ENCODE peak calls at places on chromosomes 1 and 21, in five cellular contexts. F is K562, S is H1, Y is HepG2, P is GM12878. N is an unnamed sample.

GRCh38 chr1:232524056-232524455 is 105.9 kb downstream of the SIPA1L2 start:
- DNase-seq in F (no peak), S (no peak), Y (no peak), P (no peak), N (no peak)

GRCh38 chr1:155261401-155261887 is 716 bp downstream of the SCAMP3 start:
- DNase-seq in F (no peak), S (no peak), Y (no peak), P (no peak), N (no peak)

GRCh38 chr21:32653326-32653901 is 41.2 kb upstream of the CFAP298 start:
- DNase-seq in F (peak; percentile 54), S (no peak), Y (peak; percentile 37), P (no peak), N (peak; percentile 15)

GRCh38 chr1:118963456-118964430 is 24.4 kb downstream of the TBX15 start:
- DNase-seq in F (no peak), S (no peak), Y (peak; percentile 99), P (no peak), N (peak; percentile 35)

GRCh38 chr1:63330331-63330916 is 8.1 kb downstream of the FOXD3 start:
- DNase-seq in F (no peak), S (peak; percentile 82), Y (no peak), P (no peak), N (no peak)

GRCh38 chr1:10903421-10903820 is 107.0 kb upstream of the CASZ1 start:
- DNase-seq in F (no peak), S (no peak), Y (no peak), P (no peak), N (no peak)

GRCh38 chr1:172429324-172430127 is 9.0 kb downstream of the C1orf105 start:
- DNase-seq in F (peak; percentile 45), S (no peak), Y (peak; percentile 63), P (peak; percentile 34), N (peak; percentile 63)

GRCh38 chr1:85149805-85150204 is 51.0 kb downstream of the SYDE2 start:
- DNase-seq in F (no peak), S (no peak), Y (no peak), P (no peak), N (no peak)

GRCh38 chr1:201850053-201850397 is 21.1 kb downstream of the IPO9 start:
- DNase-seq in F (no peak), S (no peak), Y (no peak), P (no peak), N (no peak)

GRCh38 chr1:204337047-204337446 is 22.7 kb downstream of the PLEKHA6 start:
- DNase-seq in F (no peak), S (no peak), Y (no peak), P (no peak), N (no peak)

GRCh38 chr1:176949033-176949662 is 215.4 kb downstream of the ASTN1 start:
- DNase-seq in F (peak; percentile 85), S (peak; percentile 80), Y (peak; percentile 71), P (no peak), N (peak; percentile 63)

GRCh38 chr1:931380-932177 is 7.9 kb downstream of the SAMD11 start:
- DNase-seq in F (no peak), S (no peak), Y (no peak), P (no peak), N (no peak)

GRCh38 chr1:54493608-54494007 is 54.4 kb upstream of the ACOT11 start:
- DNase-seq in F (no peak), S (no peak), Y (no peak), P (no peak), N (no peak)

GRCh38 chr1:230766318-230766717 is 19.1 kb downstream of the CAPN9 start:
- DNase-seq in F (no peak), S (no peak), Y (no peak), P (no peak), N (no peak)

GRCh38 chr1:226654046-226654445 is 85.0 kb downstream of the ITPKB start:
- DNase-seq in F (no peak), S (peak; percentile 49), Y (peak; percentile 17), P (no peak), N (no peak)

GRCh38 chr1:160646711-160647328 is at the start of gene SLAMF1:
- DNase-seq in F (no peak), S (no peak), Y (no peak), P (peak; percentile 95), N (no peak)

GRCh38 chr1:43732132-43732531 is 24.8 kb downstream of the ST3GAL3 start:
- DNase-seq in F (peak; percentile 51), S (no peak), Y (no peak), P (no peak), N (no peak)

GRCh38 chr1:53636621-53637171 is 102.3 kb downstream of the GLIS1 start:
- DNase-seq in F (no peak), S (no peak), Y (no peak), P (no peak), N (no peak)

GRCh38 chr21:40466893-40467483 is 380.0 kb downstream of the DSCAM start:
- DNase-seq in F (no peak), S (no peak), Y (no peak), P (no peak), N (no peak)

GRCh38 chr21:15064576-15065380 is at the start of gene NRIP1:
- DNase-seq in F (peak; percentile 80), S (no peak), Y (peak; percentile 78), P (no peak), N (no peak)

GRCh38 chr1:82920418-82921248 is 1078.3 kb downstream of the TTLL7 start:
- DNase-seq in F (no peak), S (no peak), Y (no peak), P (no peak), N (no peak)

GRCh38 chr1:33050221-33051076 is 13.8 kb upstream of the AK2 start:
- DNase-seq in F (no peak), S (no peak), Y (peak; percentile 60), P (no peak), N (peak; percentile 72)

GRCh38 chr1:46532498-46533178 is 18.8 kb downstream of the KNCN start:
- DNase-seq in F (peak; percentile 93), S (no peak), Y (no peak), P (no peak), N (no peak)

GRCh38 chr1:43272576-43273571 is 3.1 kb downstream of the TMEM125 start:
- DNase-seq in F (no peak), S (no peak), Y (no peak), P (no peak), N (no peak)

GRCh38 chr1:172906778-172907592 is 143.8 kb downstream of the TNFSF18 start:
- DNase-seq in F (peak; percentile 33), S (no peak), Y (no peak), P (no peak), N (peak; percentile 73)

GRCh38 chr1:156062189-156062588 is 1.2 kb downstream of the RAB25 start:
- DNase-seq in F (no peak), S (no peak), Y (no peak), P (no peak), N (no peak)

GRCh38 chr1:212618466-212619210 is 10.1 kb downstream of the ATF3 start:
- DNase-seq in F (no peak), S (no peak), Y (no peak), P (no peak), N (no peak)

GRCh38 chr1:172742599-172743500 is 83.9 kb downstream of the FASLG start:
- DNase-seq in F (peak; percentile 51), S (no peak), Y (peak; percentile 21), P (no peak), N (peak; percentile 49)

GRCh38 chr1:117562581-117563491 is 43.0 kb upstream of the TENT5C start:
- DNase-seq in F (no peak), S (no peak), Y (no peak), P (no peak), N (no peak)

GRCh38 chr1:184648160-184648855 is 106.3 kb downstream of the EDEM3 start:
- DNase-seq in F (no peak), S (no peak), Y (no peak), P (no peak), N (no peak)

GRCh38 chr1:164804366-164804765 is 245.4 kb downstream of the PBX1 start:
- DNase-seq in F (no peak), S (no peak), Y (no peak), P (no peak), N (no peak)

DNA sequence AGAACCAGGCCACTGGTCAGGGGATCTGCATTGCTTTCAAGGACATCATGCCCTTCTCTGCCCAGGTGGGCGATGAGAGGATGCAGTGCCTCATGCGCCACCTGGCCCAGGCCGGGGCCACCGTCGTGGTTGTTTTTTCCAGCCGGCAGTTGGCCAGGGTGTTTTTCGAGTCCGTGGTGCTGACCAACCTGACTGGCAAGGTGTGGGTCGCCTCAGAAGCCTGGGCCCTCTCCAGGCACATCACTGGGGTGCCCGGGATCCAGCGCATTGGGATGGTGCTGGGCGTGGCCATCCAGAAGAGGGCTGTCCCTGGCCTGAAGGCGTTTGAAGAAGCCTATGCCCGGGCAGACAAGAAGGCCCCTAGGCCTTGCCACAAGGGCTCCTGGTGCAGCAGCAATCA is 5.0 kb upstream of the ZBTB48 start:
- DNase-seq in F (no peak), S (no peak), Y (no peak), P (no peak), N (no peak)
- H2AFZ ChIP-seq in F (no peak overlapping the region), S (no peak overlapping the region), Y (no peak overlapping the region), P (no peak overlapping the region), N (no peak overlapping the region)

GRCh38 chr1:89539135-89539534 is 14.5 kb downstream of the LRRC8B start:
- DNase-seq in F (no peak), S (no peak), Y (no peak), P (no peak), N (no peak)

GRCh38 chr1:89535537-89535936 is 10.9 kb downstream of the LRRC8B start:
- DNase-seq in F (no peak), S (no peak), Y (no peak), P (no peak), N (no peak)

GRCh38 chr1:89536555-89537393 is 12.1 kb downstream of the LRRC8B start:
- DNase-seq in F (no peak), S (no peak), Y (no peak), P (no peak), N (no peak)

GRCh38 chr1:89540406-89540970 is 15.9 kb downstream of the LRRC8B start:
- DNase-seq in F (no peak), S (no peak), Y (no peak), P (no peak), N (no peak)

GRCh38 chr1:89538361-89538760 is 13.7 kb downstream of the LRRC8B start:
- DNase-seq in F (no peak), S (no peak), Y (no peak), P (no peak), N (no peak)
- TF ChIP-seq SRF in F (no peak), S (no peak), Y (no peak), P (no peak), N (no peak)

GRCh38 chr1:167190747-167191237 is 29.9 kb upstream of the POU2F1 start:
- DNase-seq in F (no peak), S (no peak), Y (no peak), P (no peak), N (no peak)
- H2AFZ ChIP-seq in F (peak overlapping the region; percentile 66), S (no peak overlapping the region), Y (no peak overlapping the region), P (no peak overlapping the region), N (no peak overlapping the region)

GRCh38 chr1:246034630-246035029 is 472.4 kb downstream of the SMYD3 start:
- DNase-seq in F (no peak), S (no peak), Y (no peak), P (no peak), N (no peak)

GRCh38 chr1:246035060-246035531 is 472.0 kb downstream of the SMYD3 start:
- DNase-seq in F (no peak), S (no peak), Y (no peak), P (no peak), N (no peak)

GRCh38 chr1:246032984-246033383 is 474.1 kb downstream of the SMYD3 start:
- DNase-seq in F (no peak), S (no peak), Y (no peak), P (no peak), N (no peak)

GRCh38 chr1:246037832-246038231 is 469.2 kb downstream of the SMYD3 start:
- DNase-seq in F (no peak), S (no peak), Y (no peak), P (no peak), N (no peak)

GRCh38 chr1:246036175-246036574 is 470.9 kb downstream of the SMYD3 start:
- DNase-seq in F (no peak), S (no peak), Y (no peak), P (no peak), N (no peak)
- TF ChIP-seq SRF in F (no peak), S (no peak), Y (no peak), P (no peak), N (no peak)

N was measured in HCT116.